ENCODE peak calls at places on chromosomes 12 and 14, in seven cellular contexts. W is Peyer's patch, H is H1, I is pancreas, G is HFFc6, A is coronary artery, S is right lobe of liver. P is an unnamed sample.

GRCh38 chr14:75757644-75758402 is 96.8 kb downstream of the TTLL5 start:
- DNase-seq in W (no peak), H (no peak), I (no peak), G (no peak), A (no peak), S (no peak), P (no peak)

GRCh38 chr14:26448181-26448855 is 149.5 kb downstream of the NOVA1 start:
- DNase-seq in W (no peak), H (no peak), I (no peak), G (no peak), A (no peak), S (no peak), P (no peak)

GRCh38 chr14:81147140-81147897 is 73.4 kb downstream of the GTF2A1 start:
- DNase-seq in W (peak; percentile 28), H (no peak), I (no peak), G (no peak), A (no peak), S (no peak), P (no peak)

GRCh38 chr12:50505386-50505827 is 622 bp downstream of the DIP2B start:
- DNase-seq in W (peak; percentile 30), H (no peak), I (no peak), G (no peak), A (peak; percentile 72), S (peak; percentile 63), P (no peak)

GRCh38 chr12:93778306-93778705 is 101.1 kb downstream of the CRADD start:
- DNase-seq in W (no peak), H (no peak), I (no peak), G (peak; percentile 94), A (no peak), S (no peak), P (no peak)

GRCh38 chr12:14194572-14194971 is 170.9 kb upstream of the ATF7IP start:
- DNase-seq in W (no peak), H (no peak), I (no peak), G (no peak), A (no peak), S (no peak), P (no peak)

GRCh38 chr12:56836800-56837663 is 73.9 kb downstream of the HSD17B6 start:
- DNase-seq in W (no peak), H (no peak), I (no peak), G (peak; percentile 82), A (no peak), S (no peak), P (no peak)

GRCh38 chr12:14601692-14602091 is 34.0 kb upstream of the PLBD1 start:
- DNase-seq in W (no peak), H (no peak), I (no peak), G (no peak), A (no peak), S (no peak), P (no peak)

GRCh38 chr14:72907886-72908285 is 14.0 kb upstream of the DPF3 start:
- DNase-seq in W (no peak), H (no peak), I (no peak), G (peak; percentile 38), A (peak; percentile 24), S (no peak), P (no peak)

GRCh38 chr12:59742831-59743230 is 147.0 kb downstream of the SLC16A7 start:
- DNase-seq in W (no peak), H (no peak), I (no peak), G (peak; percentile 65), A (no peak), S (no peak), P (no peak)

GRCh38 chr12:127125607-127126259 is 1141.2 kb upstream of the TMEM132C start:
- DNase-seq in W (no peak), H (no peak), I (no peak), G (peak; percentile 91), A (no peak), S (no peak), P (no peak)

GRCh38 chr12:51393676-51394545 is 2.7 kb upstream of the GALNT6 start:
- DNase-seq in W (peak; percentile 44), H (no peak), I (no peak), G (peak; percentile 98), A (no peak), S (no peak), P (peak; percentile 29)

GRCh38 chr14:89588016-89588415 is 171.0 kb upstream of the FOXN3 start:
- DNase-seq in W (no peak), H (no peak), I (no peak), G (no peak), A (no peak), S (no peak), P (no peak)

GRCh38 chr12:8909752-8910151 is 4.6 kb upstream of the PHC1 start:
- DNase-seq in W (no peak), H (no peak), I (no peak), G (no peak), A (no peak), S (no peak), P (no peak)

GRCh38 chr12:8911606-8912268 is 2.6 kb upstream of the PHC1 start:
- DNase-seq in W (no peak), H (no peak), I (no peak), G (no peak), A (no peak), S (no peak), P (no peak)

GRCh38 chr12:8914716-8915526 is 612 bp downstream of the PHC1 start:
- DNase-seq in W (peak; percentile 61), H (no peak), I (peak; percentile 55), G (peak; percentile 43), A (peak; percentile 73), S (peak; percentile 71), P (peak; percentile 45)

GRCh38 chr12:8913702-8914032 is 642 bp upstream of the PHC1 start:
- DNase-seq in W (no peak), H (no peak), I (no peak), G (no peak), A (no peak), S (no peak), P (no peak)

GRCh38 chr12:8912910-8913309 is 1.4 kb upstream of the PHC1 start:
- DNase-seq in W (no peak), H (no peak), I (no peak), G (no peak), A (no peak), S (no peak), P (no peak)
- TF ChIP-seq CTCF in W (peak; percentile 11), H (no peak), I (no peak), G (peak; percentile 2), A (no peak), S (no peak), P (no peak)

DNA sequence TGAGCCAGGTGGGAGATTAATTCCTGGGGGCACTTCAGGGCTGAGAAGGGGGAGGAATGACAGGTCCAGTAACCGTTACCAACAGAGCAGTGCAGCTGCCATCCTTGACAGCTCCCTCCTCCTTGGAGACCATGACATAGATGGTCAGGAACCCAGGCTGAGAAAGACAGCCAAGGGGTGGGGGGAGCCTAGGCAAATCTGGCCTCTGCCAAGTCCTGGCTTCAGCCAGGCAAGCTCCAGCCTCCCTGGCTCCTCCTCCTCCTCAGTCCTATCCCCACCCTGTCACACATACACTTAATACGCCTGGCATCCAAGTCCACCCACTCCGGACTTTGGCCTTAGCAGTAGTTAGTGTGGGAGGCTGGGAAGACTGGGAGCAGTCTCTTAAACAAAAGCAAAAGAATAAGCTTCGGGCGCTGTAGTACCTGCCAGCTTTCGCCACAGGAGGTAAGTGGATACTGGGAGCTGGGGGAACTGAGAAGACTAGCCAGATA is at the start of gene RDH5:
- DNase-seq in W (no peak), H (no peak), I (peak; percentile 78), G (peak; percentile 72), A (peak; percentile 94), S (peak; percentile 89), P (no peak)
- TF ChIP-seq CTCF in W (peak; percentile 8), H (no peak), I (no peak), G (no peak), A (no peak), S (no peak), P (no peak)

GRCh38 chr14:50230601-50231474 is 540 bp downstream of the SOS2 start:
- DNase-seq in W (peak; percentile 53), H (no peak), I (peak; percentile 63), G (peak; percentile 29), A (peak; percentile 78), S (peak; percentile 76), P (peak; percentile 42)

GRCh38 chr14:50233335-50234250 is 2.2 kb upstream of the SOS2 start:
- DNase-seq in W (no peak), H (no peak), I (no peak), G (no peak), A (no peak), S (no peak), P (no peak)

GRCh38 chr14:50229646-50230045 is 1.7 kb downstream of the SOS2 start:
- DNase-seq in W (no peak), H (no peak), I (no peak), G (no peak), A (no peak), S (no peak), P (no peak)

GRCh38 chr14:50232276-50232642 is 881 bp upstream of the SOS2 start:
- DNase-seq in W (no peak), H (no peak), I (no peak), G (no peak), A (no peak), S (no peak), P (no peak)

DNA sequence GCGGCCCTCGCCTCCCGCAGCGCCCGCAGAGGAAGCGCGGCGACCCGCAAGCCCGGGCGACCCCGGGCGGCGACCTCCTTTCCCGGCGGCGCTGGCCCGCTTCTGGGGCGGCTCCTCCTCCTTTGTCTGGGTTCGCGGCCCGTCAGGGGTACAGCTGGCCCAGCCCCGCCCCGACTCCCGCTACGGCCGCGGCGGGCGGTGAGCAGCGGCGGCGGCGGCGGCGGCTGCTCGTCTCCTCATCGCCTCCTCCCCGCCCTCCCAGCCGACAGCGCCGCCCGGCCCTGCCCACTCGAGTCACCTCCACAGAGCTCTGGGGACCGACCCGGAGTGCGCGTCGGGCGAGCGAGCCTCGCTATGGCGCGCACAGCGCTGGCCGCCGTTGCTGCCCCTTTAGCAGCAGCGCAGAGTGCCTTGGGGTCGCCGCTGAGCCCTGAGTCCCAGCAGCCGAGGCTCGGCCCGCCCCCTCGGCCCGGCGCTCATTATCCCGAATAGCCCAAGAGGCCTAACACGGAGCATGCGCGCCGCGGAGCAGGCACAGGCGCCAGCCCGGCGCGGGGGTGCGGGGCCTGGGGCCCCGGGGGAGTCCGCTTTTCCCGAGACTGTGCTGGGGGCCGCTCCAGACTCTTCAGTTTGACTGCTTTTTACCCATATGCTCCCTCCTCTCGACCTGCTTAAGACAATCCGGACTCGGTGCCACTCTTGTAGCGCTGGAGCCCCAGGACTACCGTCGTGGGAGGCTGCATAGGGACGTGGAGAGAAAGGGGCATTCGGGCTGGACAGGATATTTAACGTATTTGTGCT is at the start of gene SOS2:
- DNase-seq in W (peak; percentile 84), H (peak; percentile 47), I (peak; percentile 86), G (peak; percentile 69), A (peak; percentile 91), S (peak; percentile 93), P (peak; percentile 83)
- TF ChIP-seq CTCF in W (peak; percentile 29), H (no peak), I (no peak), G (peak; percentile 46), A (no peak), S (no peak), P (no peak)

DNA sequence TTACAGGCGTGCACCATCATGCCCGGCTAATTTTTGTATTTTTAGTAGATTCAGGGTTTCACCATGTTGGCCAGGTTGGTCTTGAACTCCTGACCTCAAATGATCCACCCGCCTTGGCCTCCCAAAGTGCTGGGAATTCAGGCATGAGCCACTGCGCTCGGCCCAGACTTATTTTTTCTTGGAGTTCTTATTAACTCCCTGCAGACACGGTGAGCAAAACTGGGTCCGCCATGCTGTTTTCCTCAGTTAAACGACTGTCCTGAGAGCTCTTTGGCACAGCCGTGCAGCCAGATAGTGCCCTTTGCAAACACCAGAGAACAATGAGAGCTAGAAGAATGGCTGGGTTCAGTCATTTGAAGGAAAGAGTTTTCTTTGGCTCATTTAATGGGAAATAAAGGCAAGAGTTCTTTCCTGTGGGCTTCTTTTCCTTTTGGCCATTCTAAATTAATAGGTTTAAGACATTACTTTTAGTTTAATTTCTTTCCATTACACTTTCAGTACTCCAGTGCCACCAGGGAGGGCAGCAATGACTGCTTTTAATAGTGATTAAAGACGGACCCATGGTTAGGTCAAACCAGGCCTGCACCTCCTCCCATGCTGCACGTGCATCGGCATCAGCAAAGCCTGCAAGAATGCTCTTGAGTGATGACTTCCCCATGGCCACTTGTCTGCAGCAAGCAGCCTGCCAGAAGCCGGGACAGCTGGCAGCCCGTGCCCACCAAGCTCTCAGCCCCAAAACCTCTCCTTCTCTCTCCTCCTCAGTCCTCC is 60.7 kb downstream of the VCPKMT start:
- DNase-seq in W (no peak), H (no peak), I (no peak), G (no peak), A (no peak), S (no peak), P (no peak)
- TF ChIP-seq CTCF in W (no peak), H (no peak), I (no peak), G (no peak), A (no peak), S (peak; percentile 6), P (no peak)

P was measured in natural killer cell.